ENCODE peak calls at places on chromosomes 1 and 21, in ten cellular contexts. One of them, this sample, is unnamed.

GRCh38 chr1:113981962-113982931 is 3.0 kb downstream of the OLFML3 start:
- DNase-seq in dermis microvascular lymphatic vessel endothelial cell: no peak
- DNase-seq in HT-29: no peak
- DNase-seq in anterior cingulate cortex: no peak
- DNase-seq in stromal cell of bone marrow: peak; percentile 71
- DNase-seq in stimulated activated CD4-positive, alpha-beta T cell treated with anti-CD3 and anti-CD28 coated beads, Interleukin-1b, Interleukin-23, amount 100 ng/mL, for 48 hours: no peak
- DNase-seq in thoracic aorta: peak; percentile 28
- DNase-seq in activated CD4-positive, alpha-beta T cell treated with anti-CD3 and anti-CD28 coated beads, Interleukin-2, amount 50 U/mL, for 1 hour: no peak
- DNase-seq in hypothalamus: no peak
- DNase-seq in K562: no peak
- DNase-seq in this sample: peak; percentile 50

GRCh38 chr1:22778842-22779520 is 68.3 kb downstream of the EPHB2 start:
- DNase-seq in dermis microvascular lymphatic vessel endothelial cell: no peak
- DNase-seq in HT-29: no peak
- DNase-seq in anterior cingulate cortex: peak; percentile 47
- DNase-seq in stromal cell of bone marrow: no peak
- DNase-seq in stimulated activated CD4-positive, alpha-beta T cell treated with anti-CD3 and anti-CD28 coated beads, Interleukin-1b, Interleukin-23, amount 100 ng/mL, for 48 hours: no peak
- DNase-seq in thoracic aorta: no peak
- DNase-seq in activated CD4-positive, alpha-beta T cell treated with anti-CD3 and anti-CD28 coated beads, Interleukin-2, amount 50 U/mL, for 1 hour: no peak
- DNase-seq in hypothalamus: peak; percentile 75
- DNase-seq in K562: no peak
- DNase-seq in this sample: no peak

GRCh38 chr1:23692308-23692871 is 784 bp downstream of the RPL11 start:
- DNase-seq in dermis microvascular lymphatic vessel endothelial cell: peak; percentile 8
- DNase-seq in HT-29: peak; percentile 30
- DNase-seq in anterior cingulate cortex: no peak
- DNase-seq in stromal cell of bone marrow: no peak
- DNase-seq in stimulated activated CD4-positive, alpha-beta T cell treated with anti-CD3 and anti-CD28 coated beads, Interleukin-1b, Interleukin-23, amount 100 ng/mL, for 48 hours: no peak
- DNase-seq in thoracic aorta: no peak
- DNase-seq in activated CD4-positive, alpha-beta T cell treated with anti-CD3 and anti-CD28 coated beads, Interleukin-2, amount 50 U/mL, for 1 hour: no peak
- DNase-seq in hypothalamus: no peak
- DNase-seq in K562: no peak
- DNase-seq in this sample: no peak

GRCh38 chr1:2378956-2379732 is 12.2 kb downstream of the MORN1 start:
- DNase-seq in dermis microvascular lymphatic vessel endothelial cell: no peak
- DNase-seq in HT-29: no peak
- DNase-seq in anterior cingulate cortex: no peak
- DNase-seq in stromal cell of bone marrow: no peak
- DNase-seq in stimulated activated CD4-positive, alpha-beta T cell treated with anti-CD3 and anti-CD28 coated beads, Interleukin-1b, Interleukin-23, amount 100 ng/mL, for 48 hours: peak; percentile 0
- DNase-seq in thoracic aorta: no peak
- DNase-seq in activated CD4-positive, alpha-beta T cell treated with anti-CD3 and anti-CD28 coated beads, Interleukin-2, amount 50 U/mL, for 1 hour: no peak
- DNase-seq in hypothalamus: no peak
- DNase-seq in K562: no peak
- DNase-seq in this sample: no peak

GRCh38 chr1:117534995-117535467 is 70.8 kb upstream of the TENT5C start:
- DNase-seq in dermis microvascular lymphatic vessel endothelial cell: peak; percentile 72
- DNase-seq in HT-29: peak; percentile 67
- DNase-seq in anterior cingulate cortex: no peak
- DNase-seq in stromal cell of bone marrow: peak; percentile 72
- DNase-seq in stimulated activated CD4-positive, alpha-beta T cell treated with anti-CD3 and anti-CD28 coated beads, Interleukin-1b, Interleukin-23, amount 100 ng/mL, for 48 hours: peak; percentile 37
- DNase-seq in thoracic aorta: no peak
- DNase-seq in activated CD4-positive, alpha-beta T cell treated with anti-CD3 and anti-CD28 coated beads, Interleukin-2, amount 50 U/mL, for 1 hour: peak; percentile 16
- DNase-seq in hypothalamus: no peak
- DNase-seq in K562: peak; percentile 84
- DNase-seq in this sample: peak; percentile 65

GRCh38 chr1:177729646-177730045 is 240.2 kb downstream of the SEC16B start:
- DNase-seq in dermis microvascular lymphatic vessel endothelial cell: no peak
- DNase-seq in HT-29: no peak
- DNase-seq in anterior cingulate cortex: no peak
- DNase-seq in stromal cell of bone marrow: no peak
- DNase-seq in stimulated activated CD4-positive, alpha-beta T cell treated with anti-CD3 and anti-CD28 coated beads, Interleukin-1b, Interleukin-23, amount 100 ng/mL, for 48 hours: no peak
- DNase-seq in thoracic aorta: no peak
- DNase-seq in activated CD4-positive, alpha-beta T cell treated with anti-CD3 and anti-CD28 coated beads, Interleukin-2, amount 50 U/mL, for 1 hour: no peak
- DNase-seq in hypothalamus: no peak
- DNase-seq in K562: no peak
- DNase-seq in this sample: no peak

GRCh38 chr1:223212441-223212840 is 69.4 kb upstream of the TLR5 start:
- DNase-seq in dermis microvascular lymphatic vessel endothelial cell: no peak
- DNase-seq in HT-29: no peak
- DNase-seq in anterior cingulate cortex: no peak
- DNase-seq in stromal cell of bone marrow: no peak
- DNase-seq in stimulated activated CD4-positive, alpha-beta T cell treated with anti-CD3 and anti-CD28 coated beads, Interleukin-1b, Interleukin-23, amount 100 ng/mL, for 48 hours: no peak
- DNase-seq in thoracic aorta: no peak
- DNase-seq in activated CD4-positive, alpha-beta T cell treated with anti-CD3 and anti-CD28 coated beads, Interleukin-2, amount 50 U/mL, for 1 hour: no peak
- DNase-seq in hypothalamus: no peak
- DNase-seq in K562: no peak
- DNase-seq in this sample: no peak

GRCh38 chr21:35764586-35764985 is 295.7 kb downstream of the SETD4 start:
- DNase-seq in dermis microvascular lymphatic vessel endothelial cell: no peak
- DNase-seq in HT-29: no peak
- DNase-seq in anterior cingulate cortex: no peak
- DNase-seq in stromal cell of bone marrow: no peak
- DNase-seq in stimulated activated CD4-positive, alpha-beta T cell treated with anti-CD3 and anti-CD28 coated beads, Interleukin-1b, Interleukin-23, amount 100 ng/mL, for 48 hours: no peak
- DNase-seq in thoracic aorta: no peak
- DNase-seq in activated CD4-positive, alpha-beta T cell treated with anti-CD3 and anti-CD28 coated beads, Interleukin-2, amount 50 U/mL, for 1 hour: no peak
- DNase-seq in hypothalamus: no peak
- DNase-seq in K562: no peak
- DNase-seq in this sample: no peak

GRCh38 chr1:230849451-230850194 is 18.7 kb downstream of the C1orf198 start:
- DNase-seq in dermis microvascular lymphatic vessel endothelial cell: peak; percentile 92
- DNase-seq in HT-29: no peak
- DNase-seq in anterior cingulate cortex: no peak
- DNase-seq in stromal cell of bone marrow: peak; percentile 97
- DNase-seq in stimulated activated CD4-positive, alpha-beta T cell treated with anti-CD3 and anti-CD28 coated beads, Interleukin-1b, Interleukin-23, amount 100 ng/mL, for 48 hours: no peak
- DNase-seq in thoracic aorta: peak; percentile 54
- DNase-seq in activated CD4-positive, alpha-beta T cell treated with anti-CD3 and anti-CD28 coated beads, Interleukin-2, amount 50 U/mL, for 1 hour: no peak
- DNase-seq in hypothalamus: no peak
- DNase-seq in K562: no peak
- DNase-seq in this sample: no peak

GRCh38 chr1:206144605-206145004 is 27.4 kb upstream of the AVPR1B start:
- DNase-seq in dermis microvascular lymphatic vessel endothelial cell: no peak
- DNase-seq in HT-29: no peak
- DNase-seq in anterior cingulate cortex: no peak
- DNase-seq in stromal cell of bone marrow: no peak
- DNase-seq in stimulated activated CD4-positive, alpha-beta T cell treated with anti-CD3 and anti-CD28 coated beads, Interleukin-1b, Interleukin-23, amount 100 ng/mL, for 48 hours: no peak
- DNase-seq in thoracic aorta: no peak
- DNase-seq in activated CD4-positive, alpha-beta T cell treated with anti-CD3 and anti-CD28 coated beads, Interleukin-2, amount 50 U/mL, for 1 hour: no peak
- DNase-seq in hypothalamus: no peak
- DNase-seq in K562: no peak
- DNase-seq in this sample: no peak

GRCh38 chr21:39141502-39141901 is 41.7 kb downstream of the PSMG1 start:
- DNase-seq in dermis microvascular lymphatic vessel endothelial cell: no peak
- DNase-seq in HT-29: no peak
- DNase-seq in anterior cingulate cortex: no peak
- DNase-seq in stromal cell of bone marrow: no peak
- DNase-seq in stimulated activated CD4-positive, alpha-beta T cell treated with anti-CD3 and anti-CD28 coated beads, Interleukin-1b, Interleukin-23, amount 100 ng/mL, for 48 hours: no peak
- DNase-seq in thoracic aorta: no peak
- DNase-seq in activated CD4-positive, alpha-beta T cell treated with anti-CD3 and anti-CD28 coated beads, Interleukin-2, amount 50 U/mL, for 1 hour: no peak
- DNase-seq in hypothalamus: no peak
- DNase-seq in K562: no peak
- DNase-seq in this sample: no peak

GRCh38 chr1:30997463-30998057 is 68.0 kb downstream of the PUM1 start:
- DNase-seq in dermis microvascular lymphatic vessel endothelial cell: no peak
- DNase-seq in HT-29: no peak
- DNase-seq in anterior cingulate cortex: no peak
- DNase-seq in stromal cell of bone marrow: no peak
- DNase-seq in stimulated activated CD4-positive, alpha-beta T cell treated with anti-CD3 and anti-CD28 coated beads, Interleukin-1b, Interleukin-23, amount 100 ng/mL, for 48 hours: no peak
- DNase-seq in thoracic aorta: no peak
- DNase-seq in activated CD4-positive, alpha-beta T cell treated with anti-CD3 and anti-CD28 coated beads, Interleukin-2, amount 50 U/mL, for 1 hour: no peak
- DNase-seq in hypothalamus: no peak
- DNase-seq in K562: no peak
- DNase-seq in this sample: no peak

GRCh38 chr1:199272107-199272506 is 633.3 kb downstream of the PTPRC start:
- DNase-seq in dermis microvascular lymphatic vessel endothelial cell: peak; percentile 13
- DNase-seq in HT-29: peak; percentile 30
- DNase-seq in anterior cingulate cortex: no peak
- DNase-seq in stromal cell of bone marrow: peak; percentile 73
- DNase-seq in stimulated activated CD4-positive, alpha-beta T cell treated with anti-CD3 and anti-CD28 coated beads, Interleukin-1b, Interleukin-23, amount 100 ng/mL, for 48 hours: no peak
- DNase-seq in thoracic aorta: no peak
- DNase-seq in activated CD4-positive, alpha-beta T cell treated with anti-CD3 and anti-CD28 coated beads, Interleukin-2, amount 50 U/mL, for 1 hour: no peak
- DNase-seq in hypothalamus: no peak
- DNase-seq in K562: no peak
- DNase-seq in this sample: no peak

GRCh38 chr21:16811011-16811410 is 701.8 kb upstream of the CXADR start:
- DNase-seq in dermis microvascular lymphatic vessel endothelial cell: no peak
- DNase-seq in HT-29: no peak
- DNase-seq in anterior cingulate cortex: no peak
- DNase-seq in stromal cell of bone marrow: no peak
- DNase-seq in stimulated activated CD4-positive, alpha-beta T cell treated with anti-CD3 and anti-CD28 coated beads, Interleukin-1b, Interleukin-23, amount 100 ng/mL, for 48 hours: no peak
- DNase-seq in thoracic aorta: no peak
- DNase-seq in activated CD4-positive, alpha-beta T cell treated with anti-CD3 and anti-CD28 coated beads, Interleukin-2, amount 50 U/mL, for 1 hour: no peak
- DNase-seq in hypothalamus: no peak
- DNase-seq in K562: no peak
- DNase-seq in this sample: no peak

GRCh38 chr21:25296239-25296638 is 311.0 kb downstream of the MRPL39 start:
- DNase-seq in dermis microvascular lymphatic vessel endothelial cell: no peak
- DNase-seq in HT-29: no peak
- DNase-seq in anterior cingulate cortex: no peak
- DNase-seq in stromal cell of bone marrow: no peak
- DNase-seq in stimulated activated CD4-positive, alpha-beta T cell treated with anti-CD3 and anti-CD28 coated beads, Interleukin-1b, Interleukin-23, amount 100 ng/mL, for 48 hours: no peak
- DNase-seq in thoracic aorta: no peak
- DNase-seq in activated CD4-positive, alpha-beta T cell treated with anti-CD3 and anti-CD28 coated beads, Interleukin-2, amount 50 U/mL, for 1 hour: no peak
- DNase-seq in hypothalamus: no peak
- DNase-seq in K562: no peak
- DNase-seq in this sample: no peak

GRCh38 chr1:212344905-212345304 is 59.7 kb downstream of the PPP2R5A start:
- DNase-seq in dermis microvascular lymphatic vessel endothelial cell: no peak
- DNase-seq in HT-29: no peak
- DNase-seq in anterior cingulate cortex: no peak
- DNase-seq in stromal cell of bone marrow: no peak
- DNase-seq in stimulated activated CD4-positive, alpha-beta T cell treated with anti-CD3 and anti-CD28 coated beads, Interleukin-1b, Interleukin-23, amount 100 ng/mL, for 48 hours: no peak
- DNase-seq in thoracic aorta: no peak
- DNase-seq in activated CD4-positive, alpha-beta T cell treated with anti-CD3 and anti-CD28 coated beads, Interleukin-2, amount 50 U/mL, for 1 hour: no peak
- DNase-seq in hypothalamus: no peak
- DNase-seq in K562: no peak
- DNase-seq in this sample: no peak

GRCh38 chr1:174605198-174605597 is 157.4 kb downstream of the GPR52 start:
- DNase-seq in dermis microvascular lymphatic vessel endothelial cell: no peak
- DNase-seq in HT-29: no peak
- DNase-seq in anterior cingulate cortex: no peak
- DNase-seq in stromal cell of bone marrow: no peak
- DNase-seq in stimulated activated CD4-positive, alpha-beta T cell treated with anti-CD3 and anti-CD28 coated beads, Interleukin-1b, Interleukin-23, amount 100 ng/mL, for 48 hours: no peak
- DNase-seq in thoracic aorta: no peak
- DNase-seq in activated CD4-positive, alpha-beta T cell treated with anti-CD3 and anti-CD28 coated beads, Interleukin-2, amount 50 U/mL, for 1 hour: no peak
- DNase-seq in hypothalamus: no peak
- DNase-seq in K562: no peak
- DNase-seq in this sample: no peak

GRCh38 chr1:106817626-106818025 is 238.8 kb upstream of the PRMT6 start:
- DNase-seq in dermis microvascular lymphatic vessel endothelial cell: no peak
- DNase-seq in HT-29: no peak
- DNase-seq in anterior cingulate cortex: no peak
- DNase-seq in stromal cell of bone marrow: no peak
- DNase-seq in stimulated activated CD4-positive, alpha-beta T cell treated with anti-CD3 and anti-CD28 coated beads, Interleukin-1b, Interleukin-23, amount 100 ng/mL, for 48 hours: no peak
- DNase-seq in thoracic aorta: no peak
- DNase-seq in activated CD4-positive, alpha-beta T cell treated with anti-CD3 and anti-CD28 coated beads, Interleukin-2, amount 50 U/mL, for 1 hour: no peak
- DNase-seq in hypothalamus: no peak
- DNase-seq in K562: no peak
- DNase-seq in this sample: no peak

GRCh38 chr1:203593723-203594122 is 32.9 kb upstream of the ATP2B4 start:
- DNase-seq in dermis microvascular lymphatic vessel endothelial cell: no peak
- DNase-seq in HT-29: peak; percentile 71
- DNase-seq in anterior cingulate cortex: no peak
- DNase-seq in stromal cell of bone marrow: no peak
- DNase-seq in stimulated activated CD4-positive, alpha-beta T cell treated with anti-CD3 and anti-CD28 coated beads, Interleukin-1b, Interleukin-23, amount 100 ng/mL, for 48 hours: peak; percentile 57
- DNase-seq in thoracic aorta: no peak
- DNase-seq in activated CD4-positive, alpha-beta T cell treated with anti-CD3 and anti-CD28 coated beads, Interleukin-2, amount 50 U/mL, for 1 hour: peak; percentile 59
- DNase-seq in hypothalamus: no peak
- DNase-seq in K562: peak; percentile 46
- DNase-seq in this sample: peak; percentile 59

This sample was measured in stomach.